ENCODE peak calls at places on chromosomes 16 and 17, in seven cellular contexts. One of them, this sample, is unnamed.

GRCh38 chr17:37131670-37132620 is 183.2 kb downstream of the AATF start:
- DNase-seq in activated naive CD4-positive, alpha-beta T cell treated with Interleukin-2 at 50 U/mL for 16 hours: no peak
- DNase-seq in EL: no peak
- DNase-seq in HCEC 1CT: no peak
- DNase-seq in left ventricle myocardium superior: no peak
- DNase-seq in activated CD4-positive, alpha-beta T cell treated with anti-CD3 and anti-CD28 coated beads, Interleukin-2, amount 50 U/mL, for 24 hours: no peak
- DNase-seq in KBM-7: no peak
- DNase-seq in this sample: no peak

GRCh38 chr16:56493131-56493530 is 26.7 kb downstream of the BBS2 start:
- DNase-seq in activated naive CD4-positive, alpha-beta T cell treated with Interleukin-2 at 50 U/mL for 16 hours: no peak
- DNase-seq in EL: peak
- DNase-seq in HCEC 1CT: no peak
- DNase-seq in left ventricle myocardium superior: no peak
- DNase-seq in activated CD4-positive, alpha-beta T cell treated with anti-CD3 and anti-CD28 coated beads, Interleukin-2, amount 50 U/mL, for 24 hours: no peak
- DNase-seq in KBM-7: no peak
- DNase-seq in this sample: no peak

GRCh38 chr16:74999208-74999682 is 421 bp downstream of the ZNRF1 start:
- DNase-seq in activated naive CD4-positive, alpha-beta T cell treated with Interleukin-2 at 50 U/mL for 16 hours: peak
- DNase-seq in EL: peak
- DNase-seq in HCEC 1CT: peak
- DNase-seq in left ventricle myocardium superior: peak
- DNase-seq in activated CD4-positive, alpha-beta T cell treated with anti-CD3 and anti-CD28 coated beads, Interleukin-2, amount 50 U/mL, for 24 hours: no peak
- DNase-seq in KBM-7: peak
- DNase-seq in this sample: peak

GRCh38 chr16:88634141-88634993 is 4.0 kb upstream of the IL17C start:
- DNase-seq in activated naive CD4-positive, alpha-beta T cell treated with Interleukin-2 at 50 U/mL for 16 hours: peak
- DNase-seq in EL: peak
- DNase-seq in HCEC 1CT: no peak
- DNase-seq in left ventricle myocardium superior: peak
- DNase-seq in activated CD4-positive, alpha-beta T cell treated with anti-CD3 and anti-CD28 coated beads, Interleukin-2, amount 50 U/mL, for 24 hours: no peak
- DNase-seq in KBM-7: no peak
- DNase-seq in this sample: peak

GRCh38 chr16:66295191-66295590 is 71.3 kb upstream of the CDH5 start:
- DNase-seq in activated naive CD4-positive, alpha-beta T cell treated with Interleukin-2 at 50 U/mL for 16 hours: no peak
- DNase-seq in EL: no peak
- DNase-seq in HCEC 1CT: no peak
- DNase-seq in left ventricle myocardium superior: no peak
- DNase-seq in activated CD4-positive, alpha-beta T cell treated with anti-CD3 and anti-CD28 coated beads, Interleukin-2, amount 50 U/mL, for 24 hours: no peak
- DNase-seq in KBM-7: no peak
- DNase-seq in this sample: no peak

GRCh38 chr17:40996829-40997228 is 2.9 kb upstream of the KRTAP3-3 start:
- DNase-seq in activated naive CD4-positive, alpha-beta T cell treated with Interleukin-2 at 50 U/mL for 16 hours: no peak
- DNase-seq in EL: no peak
- DNase-seq in HCEC 1CT: peak
- DNase-seq in left ventricle myocardium superior: no peak
- DNase-seq in activated CD4-positive, alpha-beta T cell treated with anti-CD3 and anti-CD28 coated beads, Interleukin-2, amount 50 U/mL, for 24 hours: no peak
- DNase-seq in KBM-7: no peak
- DNase-seq in this sample: no peak

GRCh38 chr16:6964679-6965078 is 368.0 kb upstream of the RBFOX1 start:
- DNase-seq in activated naive CD4-positive, alpha-beta T cell treated with Interleukin-2 at 50 U/mL for 16 hours: no peak
- DNase-seq in EL: no peak
- DNase-seq in HCEC 1CT: no peak
- DNase-seq in left ventricle myocardium superior: no peak
- DNase-seq in activated CD4-positive, alpha-beta T cell treated with anti-CD3 and anti-CD28 coated beads, Interleukin-2, amount 50 U/mL, for 24 hours: no peak
- DNase-seq in KBM-7: no peak
- DNase-seq in this sample: no peak

GRCh38 chr17:30290696-30291570 is 811 bp downstream of the BLMH start:
- DNase-seq in activated naive CD4-positive, alpha-beta T cell treated with Interleukin-2 at 50 U/mL for 16 hours: peak
- DNase-seq in EL: peak
- DNase-seq in HCEC 1CT: no peak
- DNase-seq in left ventricle myocardium superior: peak
- DNase-seq in activated CD4-positive, alpha-beta T cell treated with anti-CD3 and anti-CD28 coated beads, Interleukin-2, amount 50 U/mL, for 24 hours: peak
- DNase-seq in KBM-7: peak
- DNase-seq in this sample: peak

GRCh38 chr17:28372203-28372944 is 880 bp downstream of the SARM1 start:
- DNase-seq in activated naive CD4-positive, alpha-beta T cell treated with Interleukin-2 at 50 U/mL for 16 hours: peak
- DNase-seq in EL: peak
- DNase-seq in HCEC 1CT: peak
- DNase-seq in left ventricle myocardium superior: peak
- DNase-seq in activated CD4-positive, alpha-beta T cell treated with anti-CD3 and anti-CD28 coated beads, Interleukin-2, amount 50 U/mL, for 24 hours: no peak
- DNase-seq in KBM-7: no peak
- DNase-seq in this sample: peak